ENCODE peak calls at places on chromosomes 13 and 19, in eight cellular contexts. One of them, this sample, is unnamed.

GRCh38 chr13:32060319-32060924 is 28.8 kb downstream of the FRY start:
- DNase-seq in lower leg skin: no peak
- DNase-seq in stromal cell of bone marrow: no peak
- DNase-seq in iris pigment epithelial cell: no peak
- DNase-seq in stimulated activated CD4-positive, alpha-beta T cell treated with anti-CD3 and anti-CD28 coated beads, Interleukin-4, amount 100 ng/mL, for 1 hour: no peak
- DNase-seq in activated CD4-positive, alpha-beta T cell treated with anti-CD3 and anti-CD28 coated beads, Interleukin-2, amount 50 U/mL, for 24 hours: no peak
- DNase-seq in substantia nigra: no peak
- DNase-seq in SW480: no peak
- DNase-seq in this sample: no peak

GRCh38 chr13:41458187-41458938 is 1.0 kb downstream of the RGCC start:
- DNase-seq in lower leg skin: peak
- DNase-seq in stimulated activated CD4-positive, alpha-beta T cell treated with anti-CD3 and anti-CD28 coated beads, Interleukin-4, amount 100 ng/mL, for 1 hour: peak
- DNase-seq in substantia nigra: no peak
- DNase-seq in SW480: peak
- DNase-seq in activated CD4-positive, alpha-beta T cell treated with anti-CD3 and anti-CD28 coated beads, Interleukin-2, amount 50 U/mL, for 24 hours: peak
- DNase-seq in stromal cell of bone marrow: no peak
- DNase-seq in iris pigment epithelial cell: peak
- DNase-seq in this sample: no peak

GRCh38 chr19:52070496-52070895 is 21.9 kb upstream of the ZNF432 start:
- DNase-seq in substantia nigra: no peak
- DNase-seq in SW480: no peak
- DNase-seq in activated CD4-positive, alpha-beta T cell treated with anti-CD3 and anti-CD28 coated beads, Interleukin-2, amount 50 U/mL, for 24 hours: no peak
- DNase-seq in stromal cell of bone marrow: no peak
- DNase-seq in stimulated activated CD4-positive, alpha-beta T cell treated with anti-CD3 and anti-CD28 coated beads, Interleukin-4, amount 100 ng/mL, for 1 hour: no peak
- DNase-seq in lower leg skin: no peak
- DNase-seq in iris pigment epithelial cell: peak
- DNase-seq in this sample: no peak

GRCh38 chr19:51094696-51095279 is 12.1 kb upstream of the KLK14 start:
- DNase-seq in activated CD4-positive, alpha-beta T cell treated with anti-CD3 and anti-CD28 coated beads, Interleukin-2, amount 50 U/mL, for 24 hours: no peak
- DNase-seq in stimulated activated CD4-positive, alpha-beta T cell treated with anti-CD3 and anti-CD28 coated beads, Interleukin-4, amount 100 ng/mL, for 1 hour: peak
- DNase-seq in lower leg skin: no peak
- DNase-seq in SW480: no peak
- DNase-seq in substantia nigra: no peak
- DNase-seq in iris pigment epithelial cell: no peak
- DNase-seq in stromal cell of bone marrow: no peak
- DNase-seq in this sample: no peak

GRCh38 chr19:860481-861098 is 1.1 kb downstream of the CFD start:
- DNase-seq in activated CD4-positive, alpha-beta T cell treated with anti-CD3 and anti-CD28 coated beads, Interleukin-2, amount 50 U/mL, for 24 hours: no peak
- DNase-seq in stromal cell of bone marrow: peak
- DNase-seq in substantia nigra: no peak
- DNase-seq in lower leg skin: peak
- DNase-seq in iris pigment epithelial cell: peak
- DNase-seq in SW480: peak
- DNase-seq in stimulated activated CD4-positive, alpha-beta T cell treated with anti-CD3 and anti-CD28 coated beads, Interleukin-4, amount 100 ng/mL, for 1 hour: peak
- DNase-seq in this sample: no peak

GRCh38 chr13:94369862-94370491 is 109.5 kb downstream of the DCT start:
- DNase-seq in substantia nigra: no peak
- DNase-seq in stimulated activated CD4-positive, alpha-beta T cell treated with anti-CD3 and anti-CD28 coated beads, Interleukin-4, amount 100 ng/mL, for 1 hour: no peak
- DNase-seq in activated CD4-positive, alpha-beta T cell treated with anti-CD3 and anti-CD28 coated beads, Interleukin-2, amount 50 U/mL, for 24 hours: no peak
- DNase-seq in stromal cell of bone marrow: no peak
- DNase-seq in iris pigment epithelial cell: no peak
- DNase-seq in lower leg skin: no peak
- DNase-seq in SW480: no peak
- DNase-seq in this sample: no peak

GRCh38 chr19:14871619-14872230 is 14.2 kb downstream of the OR7A17 start:
- DNase-seq in stromal cell of bone marrow: no peak
- DNase-seq in stimulated activated CD4-positive, alpha-beta T cell treated with anti-CD3 and anti-CD28 coated beads, Interleukin-4, amount 100 ng/mL, for 1 hour: no peak
- DNase-seq in SW480: peak
- DNase-seq in substantia nigra: no peak
- DNase-seq in iris pigment epithelial cell: peak
- DNase-seq in lower leg skin: no peak
- DNase-seq in activated CD4-positive, alpha-beta T cell treated with anti-CD3 and anti-CD28 coated beads, Interleukin-2, amount 50 U/mL, for 24 hours: no peak
- DNase-seq in this sample: no peak

GRCh38 chr13:96792188-96792587 is 202.1 kb downstream of the OXGR1 start:
- DNase-seq in SW480: no peak
- DNase-seq in activated CD4-positive, alpha-beta T cell treated with anti-CD3 and anti-CD28 coated beads, Interleukin-2, amount 50 U/mL, for 24 hours: no peak
- DNase-seq in substantia nigra: no peak
- DNase-seq in lower leg skin: no peak
- DNase-seq in stimulated activated CD4-positive, alpha-beta T cell treated with anti-CD3 and anti-CD28 coated beads, Interleukin-4, amount 100 ng/mL, for 1 hour: no peak
- DNase-seq in stromal cell of bone marrow: no peak
- DNase-seq in iris pigment epithelial cell: no peak
- DNase-seq in this sample: no peak

GRCh38 chr19:29810504-29810871 is 1.3 kb upstream of the CCNE1 start:
- DNase-seq in stimulated activated CD4-positive, alpha-beta T cell treated with anti-CD3 and anti-CD28 coated beads, Interleukin-4, amount 100 ng/mL, for 1 hour: no peak
- DNase-seq in lower leg skin: no peak
- DNase-seq in SW480: no peak
- DNase-seq in activated CD4-positive, alpha-beta T cell treated with anti-CD3 and anti-CD28 coated beads, Interleukin-2, amount 50 U/mL, for 24 hours: no peak
- DNase-seq in iris pigment epithelial cell: peak
- DNase-seq in stromal cell of bone marrow: no peak
- DNase-seq in substantia nigra: no peak
- DNase-seq in this sample: no peak

GRCh38 chr19:52188822-52189744 is 769 bp upstream of the PPP2R1A start:
- DNase-seq in lower leg skin: peak
- DNase-seq in stimulated activated CD4-positive, alpha-beta T cell treated with anti-CD3 and anti-CD28 coated beads, Interleukin-4, amount 100 ng/mL, for 1 hour: peak
- DNase-seq in iris pigment epithelial cell: no peak
- DNase-seq in SW480: no peak
- DNase-seq in substantia nigra: peak
- DNase-seq in activated CD4-positive, alpha-beta T cell treated with anti-CD3 and anti-CD28 coated beads, Interleukin-2, amount 50 U/mL, for 24 hours: peak
- DNase-seq in stromal cell of bone marrow: no peak
- DNase-seq in this sample: no peak

GRCh38 chr19:42281175-42282035 is 12.4 kb downstream of the CIC start:
- DNase-seq in activated CD4-positive, alpha-beta T cell treated with anti-CD3 and anti-CD28 coated beads, Interleukin-2, amount 50 U/mL, for 24 hours: no peak
- DNase-seq in substantia nigra: peak
- DNase-seq in iris pigment epithelial cell: no peak
- DNase-seq in SW480: peak
- DNase-seq in stimulated activated CD4-positive, alpha-beta T cell treated with anti-CD3 and anti-CD28 coated beads, Interleukin-4, amount 100 ng/mL, for 1 hour: no peak
- DNase-seq in stromal cell of bone marrow: no peak
- DNase-seq in lower leg skin: peak
- DNase-seq in this sample: peak

GRCh38 chr13:100987993-100988392 is 313.4 kb upstream of the TMTC4 start:
- DNase-seq in iris pigment epithelial cell: peak
- DNase-seq in SW480: no peak
- DNase-seq in stimulated activated CD4-positive, alpha-beta T cell treated with anti-CD3 and anti-CD28 coated beads, Interleukin-4, amount 100 ng/mL, for 1 hour: no peak
- DNase-seq in stromal cell of bone marrow: peak
- DNase-seq in lower leg skin: no peak
- DNase-seq in substantia nigra: peak
- DNase-seq in activated CD4-positive, alpha-beta T cell treated with anti-CD3 and anti-CD28 coated beads, Interleukin-2, amount 50 U/mL, for 24 hours: no peak
- DNase-seq in this sample: no peak

GRCh38 chr13:85582890-85583289 is 216.3 kb downstream of the SLITRK6 start:
- DNase-seq in lower leg skin: no peak
- DNase-seq in substantia nigra: no peak
- DNase-seq in activated CD4-positive, alpha-beta T cell treated with anti-CD3 and anti-CD28 coated beads, Interleukin-2, amount 50 U/mL, for 24 hours: no peak
- DNase-seq in stimulated activated CD4-positive, alpha-beta T cell treated with anti-CD3 and anti-CD28 coated beads, Interleukin-4, amount 100 ng/mL, for 1 hour: no peak
- DNase-seq in SW480: no peak
- DNase-seq in stromal cell of bone marrow: no peak
- DNase-seq in iris pigment epithelial cell: peak
- DNase-seq in this sample: no peak

GRCh38 chr19:48596679-48597465 is 9.7 kb upstream of the SPACA4 start:
- DNase-seq in SW480: no peak
- DNase-seq in stimulated activated CD4-positive, alpha-beta T cell treated with anti-CD3 and anti-CD28 coated beads, Interleukin-4, amount 100 ng/mL, for 1 hour: peak
- DNase-seq in iris pigment epithelial cell: no peak
- DNase-seq in activated CD4-positive, alpha-beta T cell treated with anti-CD3 and anti-CD28 coated beads, Interleukin-2, amount 50 U/mL, for 24 hours: no peak
- DNase-seq in lower leg skin: no peak
- DNase-seq in stromal cell of bone marrow: no peak
- DNase-seq in substantia nigra: no peak
- DNase-seq in this sample: no peak

GRCh38 chr13:94182185-94182761 is 297.2 kb downstream of the DCT start:
- DNase-seq in stromal cell of bone marrow: no peak
- DNase-seq in stimulated activated CD4-positive, alpha-beta T cell treated with anti-CD3 and anti-CD28 coated beads, Interleukin-4, amount 100 ng/mL, for 1 hour: no peak
- DNase-seq in lower leg skin: no peak
- DNase-seq in SW480: no peak
- DNase-seq in activated CD4-positive, alpha-beta T cell treated with anti-CD3 and anti-CD28 coated beads, Interleukin-2, amount 50 U/mL, for 24 hours: no peak
- DNase-seq in iris pigment epithelial cell: no peak
- DNase-seq in substantia nigra: no peak
- DNase-seq in this sample: no peak

GRCh38 chr19:39845172-39845571 is 1.0 kb downstream of the FBL start:
- DNase-seq in stromal cell of bone marrow: no peak
- DNase-seq in stimulated activated CD4-positive, alpha-beta T cell treated with anti-CD3 and anti-CD28 coated beads, Interleukin-4, amount 100 ng/mL, for 1 hour: no peak
- DNase-seq in iris pigment epithelial cell: no peak
- DNase-seq in substantia nigra: no peak
- DNase-seq in SW480: no peak
- DNase-seq in activated CD4-positive, alpha-beta T cell treated with anti-CD3 and anti-CD28 coated beads, Interleukin-2, amount 50 U/mL, for 24 hours: no peak
- DNase-seq in lower leg skin: no peak
- DNase-seq in this sample: no peak

GRCh38 chr19:47152632-47153031 is 22.0 kb downstream of the SAE1 start:
- DNase-seq in stromal cell of bone marrow: no peak
- DNase-seq in substantia nigra: no peak
- DNase-seq in activated CD4-positive, alpha-beta T cell treated with anti-CD3 and anti-CD28 coated beads, Interleukin-2, amount 50 U/mL, for 24 hours: no peak
- DNase-seq in stimulated activated CD4-positive, alpha-beta T cell treated with anti-CD3 and anti-CD28 coated beads, Interleukin-4, amount 100 ng/mL, for 1 hour: no peak
- DNase-seq in iris pigment epithelial cell: no peak
- DNase-seq in lower leg skin: peak
- DNase-seq in SW480: no peak
- DNase-seq in this sample: no peak

GRCh38 chr13:111904166-111904565 is 162.8 kb upstream of the SOX1 start:
- DNase-seq in lower leg skin: no peak
- DNase-seq in iris pigment epithelial cell: no peak
- DNase-seq in SW480: no peak
- DNase-seq in stromal cell of bone marrow: no peak
- DNase-seq in activated CD4-positive, alpha-beta T cell treated with anti-CD3 and anti-CD28 coated beads, Interleukin-2, amount 50 U/mL, for 24 hours: no peak
- DNase-seq in substantia nigra: no peak
- DNase-seq in stimulated activated CD4-positive, alpha-beta T cell treated with anti-CD3 and anti-CD28 coated beads, Interleukin-4, amount 100 ng/mL, for 1 hour: no peak
- DNase-seq in this sample: peak

GRCh38 chr13:27406178-27406939 is 18.1 kb upstream of the GTF3A start:
- DNase-seq in activated CD4-positive, alpha-beta T cell treated with anti-CD3 and anti-CD28 coated beads, Interleukin-2, amount 50 U/mL, for 24 hours: no peak
- DNase-seq in lower leg skin: no peak
- DNase-seq in iris pigment epithelial cell: peak
- DNase-seq in stromal cell of bone marrow: no peak
- DNase-seq in SW480: peak
- DNase-seq in stimulated activated CD4-positive, alpha-beta T cell treated with anti-CD3 and anti-CD28 coated beads, Interleukin-4, amount 100 ng/mL, for 1 hour: no peak
- DNase-seq in substantia nigra: no peak
- DNase-seq in this sample: no peak

GRCh38 chr13:68727165-68727564 is 1380.5 kb upstream of the ATXN8OS start:
- DNase-seq in iris pigment epithelial cell: peak
- DNase-seq in stromal cell of bone marrow: no peak
- DNase-seq in stimulated activated CD4-positive, alpha-beta T cell treated with anti-CD3 and anti-CD28 coated beads, Interleukin-4, amount 100 ng/mL, for 1 hour: no peak
- DNase-seq in SW480: no peak
- DNase-seq in activated CD4-positive, alpha-beta T cell treated with anti-CD3 and anti-CD28 coated beads, Interleukin-2, amount 50 U/mL, for 24 hours: no peak
- DNase-seq in substantia nigra: no peak
- DNase-seq in lower leg skin: no peak
- DNase-seq in this sample: no peak

GRCh38 chr19:35468637-35469036 is 20.6 kb downstream of the FFAR2 start:
- DNase-seq in lower leg skin: peak
- DNase-seq in substantia nigra: no peak
- DNase-seq in SW480: peak
- DNase-seq in stimulated activated CD4-positive, alpha-beta T cell treated with anti-CD3 and anti-CD28 coated beads, Interleukin-4, amount 100 ng/mL, for 1 hour: peak
- DNase-seq in stromal cell of bone marrow: peak
- DNase-seq in activated CD4-positive, alpha-beta T cell treated with anti-CD3 and anti-CD28 coated beads, Interleukin-2, amount 50 U/mL, for 24 hours: peak
- DNase-seq in iris pigment epithelial cell: peak
- DNase-seq in this sample: no peak